ENCODE peak calls at places on chromosomes 6 and 20, in nine cellular contexts. G is astrocyte, D is HCT116, P is stomach, I is ovary, B is heart left ventricle, F is IMR-90, N is pancreas, R is keratinocyte. O is an unnamed sample.

GRCh38 chr6:167827062-167827587 is 414 bp downstream of the AFDN start:
- DNase-seq in D (no peak), R (no peak), P (peak; percentile 44), B (no peak), N (no peak), I (peak; percentile 59), F (no peak), G (no peak), O (peak; percentile 50)

GRCh38 chr20:58243653-58244410 is 15.4 kb upstream of the ANKRD60 start:
- DNase-seq in R (no peak), D (no peak), I (no peak), P (no peak), F (peak; percentile 60), G (peak; percentile 9), N (no peak), B (no peak), O (no peak)

GRCh38 chr6:7311171-7311570 is 1.8 kb downstream of the SSR1 start:
- DNase-seq in F (no peak), G (no peak), I (no peak), R (no peak), D (no peak), P (no peak), N (no peak), B (no peak), O (peak; percentile 50)

GRCh38 chr20:10414982-10415650 is 18.9 kb downstream of the MKKS start:
- DNase-seq in G (peak; percentile 23), D (no peak), P (no peak), N (no peak), I (no peak), F (no peak), B (no peak), R (peak; percentile 62), O (peak; percentile 41)

GRCh38 chr20:62697468-62697912 is 11.1 kb upstream of the NTSR1 start:
- DNase-seq in F (no peak), N (no peak), B (no peak), G (no peak), I (no peak), D (no peak), R (no peak), P (no peak), O (no peak)

GRCh38 chr20:59939879-59940128 is 301 bp downstream of the PPP1R3D start:
- DNase-seq in G (no peak), N (no peak), R (no peak), D (no peak), B (peak; percentile 56), I (peak; percentile 57), P (peak; percentile 48), F (peak; percentile 4), O (no peak)

GRCh38 chr6:74879234-74879633 is 326.6 kb downstream of the COL12A1 start:
- DNase-seq in D (no peak), N (no peak), I (no peak), R (peak; percentile 53), G (peak; percentile 78), F (peak; percentile 95), B (no peak), P (no peak), O (peak; percentile 90)

GRCh38 chr20:44070139-44070900 is 116.7 kb downstream of the JPH2 start:
- DNase-seq in N (no peak), P (peak; percentile 23), R (no peak), I (no peak), B (no peak), G (no peak), D (no peak), F (no peak), O (no peak)

GRCh38 chr6:145036236-145036635 is 699.1 kb downstream of the EPM2A start:
- DNase-seq in I (no peak), B (no peak), N (no peak), R (no peak), P (no peak), G (no peak), F (peak; percentile 59), D (no peak), O (no peak)

GRCh38 chr6:43496370-43497128 is 13.6 kb downstream of the LRRC73 start:
- DNase-seq in D (no peak), B (no peak), I (no peak), G (peak; percentile 52), P (no peak), F (peak; percentile 62), R (peak; percentile 98), N (no peak), O (peak; percentile 46)

GRCh38 chr6:362231-362923 is 29.2 kb upstream of the IRF4 start:
- DNase-seq in P (no peak), D (no peak), B (no peak), F (no peak), G (no peak), I (no peak), R (no peak), N (peak; percentile 43), O (no peak)

GRCh38 chr6:129748212-129748900 is 38.4 kb upstream of the ARHGAP18 start:
- DNase-seq in B (no peak), G (peak; percentile 30), N (no peak), I (no peak), D (peak; percentile 90), F (peak; percentile 61), R (peak; percentile 58), P (peak; percentile 39), O (peak; percentile 65)

GRCh38 chr20:54219751-54220426 is 12.0 kb downstream of the PFDN4 start:
- DNase-seq in I (no peak), R (no peak), N (no peak), P (no peak), B (no peak), F (peak; percentile 63), D (peak; percentile 28), G (peak; percentile 23), O (peak; percentile 32)

DNA sequence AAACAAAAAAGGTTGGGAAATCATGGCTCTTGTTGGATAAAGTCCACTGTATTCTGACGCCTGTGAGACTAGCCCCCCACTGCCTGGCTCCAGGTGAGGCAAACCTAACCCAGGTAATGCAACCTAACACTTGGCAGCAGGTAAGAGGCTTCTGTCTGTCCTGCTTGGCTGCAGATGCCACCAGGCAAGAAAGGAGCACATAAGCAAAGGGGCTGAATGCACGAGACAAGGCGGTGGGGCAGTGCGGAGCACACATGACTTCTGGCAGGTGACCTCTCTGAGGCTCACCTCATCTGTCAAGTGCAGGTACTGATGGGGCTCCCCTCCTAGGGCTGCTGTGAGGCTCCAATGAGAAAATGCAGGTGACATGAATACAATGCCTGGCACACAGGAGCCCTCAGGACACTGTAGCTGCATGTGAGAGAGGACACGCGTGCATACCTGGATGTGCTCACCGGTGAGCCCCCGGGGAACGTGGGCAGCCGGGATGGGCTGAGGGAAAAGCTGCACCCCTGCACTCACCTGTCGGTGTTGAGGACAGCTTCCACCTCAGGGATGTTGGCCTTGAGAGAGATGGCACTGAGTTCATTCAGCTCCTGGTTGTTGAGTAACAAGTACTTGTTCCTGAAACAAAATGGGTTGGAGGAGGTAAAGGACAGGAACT is 54.1 kb downstream of the MYH7B start:
- DNase-seq in N (peak; percentile 28), B (no peak), I (no peak), G (no peak), F (no peak), R (no peak), P (no peak), D (no peak), O (no peak)
- H3K36me3 ChIP-seq in N (peaks cover 26% of the 10 kb centered on the region), B (peaks cover 98% of the 10 kb centered on the region), I (no peaks in the 10 kb centered on the region), G (peaks cover 64% of the 10 kb centered on the region), F (peaks cover 85% of the 10 kb centered on the region), R (peaks cover 65% of the 10 kb centered on the region), P (peaks cover 100% of the 10 kb centered on the region), D (peaks cover 41% of the 10 kb centered on the region), O (peaks cover 16% of the 10 kb centered on the region)

GRCh38 chr20:692044-692443 is 16.4 kb upstream of the SCRT2 start:
- DNase-seq in R (no peak), P (no peak), I (no peak), D (no peak), B (no peak), N (no peak), G (no peak), F (no peak), O (no peak)

GRCh38 chr20:689947-690346 is 14.3 kb upstream of the SCRT2 start:
- DNase-seq in N (no peak), I (no peak), B (no peak), P (no peak), D (no peak), R (no peak), G (no peak), F (no peak), O (no peak)

GRCh38 chr20:689348-689747 is 13.7 kb upstream of the SCRT2 start:
- DNase-seq in R (no peak), N (no peak), P (no peak), B (no peak), D (no peak), F (no peak), G (no peak), I (no peak), O (no peak)

GRCh38 chr20:687468-688203 is 12.0 kb upstream of the SCRT2 start:
- DNase-seq in B (no peak), F (no peak), P (no peak), R (no peak), D (no peak), N (no peak), I (no peak), G (no peak), O (no peak)

GRCh38 chr20:688809-689208 is 13.2 kb upstream of the SCRT2 start:
- DNase-seq in B (no peak), I (no peak), G (no peak), N (no peak), F (peak; percentile 2), P (no peak), R (no peak), D (no peak), O (no peak)
- TF ChIP-seq CTCF in B (no peak), I (no peak), G (no peak), N (no peak), F (no peak), P (no peak), R (no peak), D (no peak), O (no peak)

GRCh38 chr20:23032056-23032455 is 3.1 kb upstream of the SSTR4 start:
- DNase-seq in I (no peak), B (no peak), P (no peak), G (no peak), D (no peak), N (no peak), F (no peak), R (no peak), O (peak; percentile 85)
- H3K4me1 ChIP-seq in I (no peaks in the 10 kb centered on the region), B (peaks cover 4% of the 10 kb centered on the region), P (peaks cover 8% of the 10 kb centered on the region), G (no peaks in the 10 kb centered on the region), D (no peaks in the 10 kb centered on the region), N (no peaks in the 10 kb centered on the region), F (no peaks in the 10 kb centered on the region), R (no peaks in the 10 kb centered on the region), O (peaks cover 18% of the 10 kb centered on the region)

GRCh38 chr6:166461821-166462460 is 79.2 kb upstream of the MPC1 start:
- DNase-seq in I (no peak), D (no peak), F (no peak), R (no peak), P (no peak), N (no peak), G (no peak), B (no peak), O (no peak)

GRCh38 chr6:166459272-166459671 is 76.5 kb upstream of the MPC1 start:
- DNase-seq in R (no peak), P (no peak), F (no peak), I (no peak), B (no peak), D (no peak), G (no peak), N (no peak), O (no peak)

GRCh38 chr6:166460473-166461437 is 78.0 kb upstream of the MPC1 start:
- DNase-seq in N (no peak), G (no peak), P (no peak), D (no peak), B (no peak), F (peak; percentile 8), R (no peak), I (no peak), O (peak; percentile 39)

GRCh38 chr6:166462461-166463135 is 79.9 kb upstream of the MPC1 start:
- DNase-seq in G (no peak), P (no peak), I (no peak), D (no peak), R (no peak), F (no peak), N (no peak), B (no peak), O (no peak)

GRCh38 chr6:166459906-166460305 is 77.2 kb upstream of the MPC1 start:
- DNase-seq in R (no peak), G (no peak), F (no peak), I (no peak), N (no peak), D (no peak), B (no peak), P (no peak), O (no peak)
- H3K36me3 ChIP-seq in R (no peaks in the 10 kb centered on the region), G (peaks cover 5% of the 10 kb centered on the region), F (peaks cover 48% of the 10 kb centered on the region), I (no peaks in the 10 kb centered on the region), N (no peaks in the 10 kb centered on the region), D (no peaks in the 10 kb centered on the region), B (peaks cover 23% of the 10 kb centered on the region), P (peaks cover 67% of the 10 kb centered on the region), O (no peaks in the 10 kb centered on the region)

O was measured in cardiac muscle cell.